ENCODE peak calls at places on chromosomes 7 and 10, in eight cellular contexts. J is NCI-H446 treated with DMSO at 0.1 percent for 48 hours; Z is fibroblast of gingiva; A is mucosa of gallbladder; D is lower lobe of right lung; X is stimulated activated CD4-positive, alpha-beta T cell treated with anti-CD3 and anti-CD28 coated beads, Interleukin-1b, Interleukin-23, amount 100 ng/mL, for 1 hour; C is hypothalamus; P is astrocyte of the cerebellum. I is an unnamed sample.
A peak's percentile ranks its signal among the peaks of the same experiment; 100 is the strongest.

GRCh38 chr7:69996132-69996531 is 397.9 kb downstream of the AUTS2 start:
- DNase-seq in J (no peak), Z (no peak), A (no peak), D (no peak), X (no peak), C (no peak), P (no peak), I (no peak)

GRCh38 chr10:70675496-70676161 is 3.3 kb downstream of the ADAMTS14 start:
- DNase-seq in J (no peak), Z (no peak), A (no peak), D (no peak), X (no peak), C (no peak), P (no peak), I (no peak)

GRCh38 chr10:78802866-78803265 is 265.9 kb upstream of the ZMIZ1 start:
- DNase-seq in J (peak; percentile 92), Z (peak; percentile 72), A (no peak), D (no peak), X (no peak), C (no peak), P (peak; percentile 48), I (peak; percentile 72)

GRCh38 chr7:1555813-1556540 is at the start of gene TMEM184A:
- DNase-seq in J (no peak), Z (no peak), A (peak; percentile 92), D (peak; percentile 87), X (no peak), C (no peak), P (no peak), I (no peak)

GRCh38 chr7:32915041-32915536 is 23.5 kb upstream of the KBTBD2 start:
- DNase-seq in J (no peak), Z (no peak), A (no peak), D (no peak), X (no peak), C (no peak), P (no peak), I (no peak)

GRCh38 chr7:42014625-42015412 is 222.2 kb downstream of the GLI3 start:
- DNase-seq in J (no peak), Z (peak; percentile 49), A (peak; percentile 22), D (no peak), X (no peak), C (no peak), P (no peak), I (no peak)

GRCh38 chr7:66330961-66331360 is 125.8 kb downstream of the TPST1 start:
- DNase-seq in J (peak; percentile 26), Z (peak; percentile 13), A (peak; percentile 17), D (no peak), X (no peak), C (no peak), P (no peak), I (peak; percentile 40)

GRCh38 chr7:102890292-102890970 is 22.4 kb upstream of the LRRC17 start:
- DNase-seq in J (peak; percentile 30), Z (no peak), A (no peak), D (no peak), X (no peak), C (no peak), P (peak; percentile 96), I (no peak)